ENCODE peak calls at places on chromosomes 12 and 14, in five cellular contexts. W is heart right ventricle, I is astrocyte, G is body of pancreas, D is choroid plexus epithelial cell. E is an unnamed sample.

GRCh38 chr12:104929926-104930325 is 28.2 kb downstream of the SLC41A2 start:
- DNase-seq in G (no peak), W (no peak), I (no peak), D (no peak), E (no peak)

GRCh38 chr12:9750276-9751203 is 10.2 kb downstream of the CD69 start:
- DNase-seq in W (peak), I (peak), D (peak), G (peak), E (peak)

GRCh38 chr12:83404521-83404920 is 717.8 kb downstream of the TMTC2 start:
- DNase-seq in D (peak), I (no peak), G (no peak), W (no peak), E (no peak)

GRCh38 chr12:129819391-129819790 is 84.4 kb downstream of the TMEM132D start:
- DNase-seq in W (no peak), G (no peak), I (peak), D (peak), E (no peak)

GRCh38 chr14:79293482-79293881 is 917.8 kb downstream of the DIO2 start:
- DNase-seq in G (no peak), D (no peak), W (no peak), I (peak), E (no peak)

GRCh38 chr12:84270470-84271140 is 642.0 kb downstream of the SLC6A15 start:
- DNase-seq in W (no peak), I (no peak), G (no peak), D (no peak), E (peak)

GRCh38 chr14:24351517-24351916 is 11.7 kb upstream of the RIPK3 start:
- DNase-seq in W (no peak), G (no peak), D (peak), I (no peak), E (peak)

GRCh38 chr12:94123127-94123526 is 25.2 kb upstream of the PLXNC1 start:
- DNase-seq in D (no peak), I (no peak), W (no peak), G (no peak), E (no peak)

GRCh38 chr14:104360522-104360921 is 219.0 kb upstream of the C14orf180 start:
- DNase-seq in W (no peak), D (no peak), I (no peak), G (no peak), E (no peak)

DNA sequence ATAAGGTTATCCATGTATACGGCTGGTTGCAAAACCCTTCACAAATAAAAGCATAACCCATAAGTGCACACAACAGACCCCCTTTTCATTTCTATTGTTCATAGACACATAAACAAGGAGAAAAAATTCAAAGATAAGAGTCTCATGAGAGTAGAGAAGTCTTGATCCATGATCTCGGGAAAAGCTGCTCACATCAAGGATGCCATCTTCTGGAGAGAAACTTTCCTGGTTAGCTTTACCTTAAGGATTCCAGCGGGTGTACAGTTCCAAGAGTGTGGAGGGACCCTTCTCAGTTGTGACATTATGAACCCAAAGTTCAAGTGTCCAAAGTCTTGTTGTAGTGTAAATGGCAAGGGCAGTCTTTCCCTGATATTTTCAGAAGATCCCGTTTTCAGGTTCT is 144.5 kb downstream of the LLPH start:
- DNase-seq in W (no peak), G (no peak), I (no peak), D (peak), E (no peak)
- TF ChIP-seq CTCF in W (no peak), G (no peak), I (no peak), D (peak), E (no peak)

GRCh38 chr14:21840765-21841164 is 167.1 kb upstream of the OR4E1 start:
- DNase-seq in I (no peak), G (no peak), D (peak), W (no peak), E (peak)

GRCh38 chr14:21852061-21852664 is 178.5 kb upstream of the OR4E1 start:
- DNase-seq in I (no peak), G (peak), D (peak), W (no peak), E (peak)

GRCh38 chr14:21846227-21846885 is 172.7 kb upstream of the OR4E1 start:
- DNase-seq in G (peak), W (no peak), I (no peak), D (peak), E (no peak)
- TF ChIP-seq CTCF in G (peak), W (peak), I (peak), D (peak), E (peak)

GRCh38 chr14:91398192-91398591 is 19.4 kb downstream of the CCDC88C start:
- DNase-seq in I (no peak), D (no peak), W (no peak), G (no peak), E (no peak)

GRCh38 chr14:91395466-91395865 is 22.2 kb downstream of the CCDC88C start:
- DNase-seq in G (no peak), D (no peak), I (no peak), W (no peak), E (no peak)

GRCh38 chr14:91394105-91395081 is 23.2 kb downstream of the CCDC88C start:
- DNase-seq in D (no peak), W (no peak), G (no peak), I (no peak), E (no peak)

GRCh38 chr14:91396959-91397815 is 20.4 kb downstream of the CCDC88C start:
- DNase-seq in W (no peak), D (no peak), G (peak), I (no peak), E (peak)

GRCh38 chr14:91395998-91396660 is 21.5 kb downstream of the CCDC88C start:
- DNase-seq in I (no peak), W (no peak), D (no peak), G (no peak), E (peak)
- TF ChIP-seq CTCF in I (no peak), W (no peak), D (no peak), G (no peak), E (no peak)

GRCh38 chr14:76870146-76870545 is 43.9 kb downstream of the LRRC74A start:
- DNase-seq in G (peak), I (no peak), W (no peak), D (no peak), E (no peak)
- TF ChIP-seq CTCF in G (no peak), I (peak), W (peak), D (peak), E (no peak)

GRCh38 chr12:109861689-109862314 is 18.5 kb downstream of the GLTP start:
- DNase-seq in D (peak), G (no peak), W (no peak), I (no peak), E (no peak)
- TF ChIP-seq CTCF in D (no peak), G (no peak), W (no peak), I (no peak), E (no peak)

GRCh38 chr14:73397810-73398209 is 60.5 kb downstream of the NUMB start:
- DNase-seq in D (peak), G (no peak), W (no peak), I (no peak), E (no peak)
- TF ChIP-seq CTCF in D (no peak), G (no peak), W (no peak), I (no peak), E (no peak)